ENCODE peak calls at places on chromosome 10, in nine cellular contexts. U is fibroblast of the aortic adventitia; A is endothelial cell of umbilical vein; B is HFF-Myc; Y is Caco-2; F is Jurkat, Clone E6-1; V is HCT116; E is mesendoderm; O is foreskin fibroblast. J is an unnamed sample.

GRCh38 chr10:44988957-44989620 is 10.5 kb upstream of the DEPP1 start:
- DNase-seq in U (no peak), A (no peak), B (no peak), Y (peak), F (no peak), V (no peak), E (no peak), O (no peak), J (no peak)

GRCh38 chr10:91124016-91124415 is 96.4 kb upstream of the PCGF5 start:
- DNase-seq in U (no peak), A (no peak), B (no peak), Y (no peak), F (no peak), V (no peak), E (no peak), O (no peak), J (no peak)

GRCh38 chr10:73597346-73597745 is 6.2 kb upstream of the USP54 start:
- DNase-seq in U (no peak), A (no peak), B (no peak), Y (no peak), F (no peak), V (no peak), E (no peak), O (peak), J (no peak)

GRCh38 chr10:80104066-80104926 is 25.8 kb downstream of the TMEM254 start:
- DNase-seq in U (peak), A (peak), B (peak), Y (no peak), F (peak), V (no peak), E (peak), O (peak), J (no peak)

GRCh38 chr10:29734980-29735627 is 100.3 kb upstream of the SVIL start:
- DNase-seq in U (peak), A (peak), B (no peak), Y (peak), F (peak), V (no peak), E (peak), O (no peak), J (peak)

GRCh38 chr10:76001019-76001418 is 569.6 kb downstream of the LRMDA start:
- DNase-seq in U (no peak), A (no peak), B (no peak), Y (no peak), F (no peak), V (no peak), E (peak), O (no peak), J (no peak)

GRCh38 chr10:22611425-22612111 is 102.8 kb downstream of the PIP4K2A start:
- DNase-seq in U (no peak), A (no peak), B (no peak), Y (no peak), F (peak), V (no peak), E (no peak), O (no peak), J (peak)

GRCh38 chr10:133158756-133159610 is 1.0 kb upstream of the KNDC1 start:
- DNase-seq in U (no peak), A (no peak), B (no peak), Y (peak), F (no peak), V (no peak), E (peak), O (no peak), J (no peak)

GRCh38 chr10:102841827-102842345 is 4.7 kb upstream of the CYP17A1 start:
- DNase-seq in U (no peak), A (no peak), B (no peak), Y (no peak), F (no peak), V (no peak), E (no peak), O (no peak), J (no peak)

GRCh38 chr10:117346574-117346973 is 28.7 kb downstream of the PDZD8 start:
- DNase-seq in U (no peak), A (no peak), B (no peak), Y (no peak), F (no peak), V (no peak), E (peak), O (no peak), J (no peak)

GRCh38 chr10:132393695-132394181 is 3.3 kb upstream of the PWWP2B start:
- DNase-seq in U (no peak), A (no peak), B (no peak), Y (no peak), F (no peak), V (no peak), E (no peak), O (no peak), J (no peak)

GRCh38 chr10:79070091-79070610 is 1.4 kb downstream of the ZMIZ1 start:
- DNase-seq in U (peak), A (no peak), B (no peak), Y (no peak), F (no peak), V (no peak), E (peak), O (no peak), J (no peak)

GRCh38 chr10:30028006-30028441 is 31.4 kb downstream of the JCAD start:
- DNase-seq in U (peak), A (peak), B (no peak), Y (no peak), F (peak), V (no peak), E (no peak), O (no peak), J (peak)

GRCh38 chr10:35184527-35185171 is 58.0 kb downstream of the CREM start:
- DNase-seq in U (no peak), A (peak), B (no peak), Y (no peak), F (no peak), V (no peak), E (no peak), O (no peak), J (no peak)
- H3K4me3 ChIP-seq in U (no peak), A (no peak), B (no peak), Y (no peak), F (no peak), V (no peak), E (no peak), O (no peak), J (no peak)

DNA sequence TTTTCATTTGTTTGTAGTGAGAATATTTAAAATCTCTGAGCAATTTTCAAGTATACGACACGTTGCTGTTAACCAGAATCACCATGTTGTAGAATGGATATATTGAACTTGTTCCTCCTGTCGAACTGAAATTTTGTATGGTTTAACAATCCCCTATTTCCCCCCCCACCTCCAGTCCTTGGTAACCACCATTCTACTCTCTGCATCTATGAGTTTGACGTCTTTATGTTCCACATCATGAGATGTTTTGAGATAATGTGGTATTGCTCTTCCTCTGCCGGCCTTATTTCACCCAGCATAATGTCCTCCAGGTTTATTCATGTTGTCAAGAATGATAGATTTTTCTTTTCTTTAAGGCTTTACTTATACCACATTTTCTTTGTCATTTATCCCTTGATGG is 17.4 kb upstream of the PRKCQ start:
- DNase-seq in U (no peak), A (no peak), B (no peak), Y (no peak), F (no peak), V (no peak), E (no peak), O (no peak), J (no peak)
- H3K4me3 ChIP-seq in U (no peak), A (no peak), B (no peak), Y (no peak), F (no peak), V (no peak), E (no peak), O (no peak), J (no peak)

GRCh38 chr10:110078317-110078716 is 70.5 kb downstream of the ADD3 start:
- DNase-seq in U (peak), A (no peak), B (no peak), Y (no peak), F (no peak), V (no peak), E (no peak), O (no peak), J (no peak)
- H3K4me3 ChIP-seq in U (peak), A (no peak), B (no peak), Y (no peak), F (no peak), V (no peak), E (no peak), O (no peak), J (no peak)

GRCh38 chr10:3091346-3091787 is 24.0 kb downstream of the PFKP start:
- DNase-seq in U (peak), A (peak), B (no peak), Y (peak), F (no peak), V (peak), E (no peak), O (peak), J (no peak)
- H3K4me3 ChIP-seq in U (peak), A (no peak), B (no peak), Y (no peak), F (no peak), V (peak), E (no peak), O (no peak), J (no peak)

DNA sequence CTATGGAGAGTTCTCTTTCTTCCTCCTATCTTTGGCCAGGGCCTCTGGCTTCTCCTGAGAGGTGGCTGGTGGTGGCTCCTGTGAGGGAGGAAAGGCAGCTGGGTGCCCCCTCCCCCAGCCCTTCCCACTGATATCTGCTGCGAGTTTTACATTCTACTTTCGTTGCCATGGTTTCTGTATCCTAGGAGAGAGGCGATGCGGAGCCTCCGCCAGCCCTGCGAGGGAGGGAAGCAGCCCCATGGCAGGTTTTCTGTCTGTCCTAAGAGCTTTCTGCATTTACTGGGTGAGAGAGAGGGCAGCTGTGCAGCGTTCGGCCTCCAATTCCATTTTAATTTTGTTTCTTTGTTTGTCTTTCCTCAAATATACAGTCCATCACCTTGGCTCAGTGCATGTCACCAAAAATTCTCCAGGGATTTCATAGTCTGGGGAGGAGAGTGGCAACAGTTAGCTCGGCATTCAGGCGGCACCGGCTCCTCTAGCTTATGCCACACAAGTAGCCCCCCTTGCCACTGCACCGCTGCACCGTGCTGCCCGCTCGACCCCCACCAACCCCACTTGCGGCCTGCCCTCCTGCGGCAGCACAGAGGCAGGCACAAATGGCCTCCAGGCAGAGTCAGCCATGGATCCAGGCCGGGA is 20.4 kb downstream of the DNAJB12 start:
- DNase-seq in U (no peak), A (peak), B (no peak), Y (no peak), F (peak), V (no peak), E (peak), O (no peak), J (peak)
- H3K4me3 ChIP-seq in U (no peak), A (no peak), B (no peak), Y (no peak), F (peak), V (no peak), E (no peak), O (no peak), J (no peak)

GRCh38 chr10:92238586-92239098 is 52.2 kb downstream of the CPEB3 start:
- DNase-seq in U (peak), A (no peak), B (no peak), Y (no peak), F (no peak), V (no peak), E (peak), O (peak), J (no peak)
- H3K4me3 ChIP-seq in U (peak), A (no peak), B (peak), Y (peak), F (no peak), V (no peak), E (no peak), O (peak), J (no peak)

DNA sequence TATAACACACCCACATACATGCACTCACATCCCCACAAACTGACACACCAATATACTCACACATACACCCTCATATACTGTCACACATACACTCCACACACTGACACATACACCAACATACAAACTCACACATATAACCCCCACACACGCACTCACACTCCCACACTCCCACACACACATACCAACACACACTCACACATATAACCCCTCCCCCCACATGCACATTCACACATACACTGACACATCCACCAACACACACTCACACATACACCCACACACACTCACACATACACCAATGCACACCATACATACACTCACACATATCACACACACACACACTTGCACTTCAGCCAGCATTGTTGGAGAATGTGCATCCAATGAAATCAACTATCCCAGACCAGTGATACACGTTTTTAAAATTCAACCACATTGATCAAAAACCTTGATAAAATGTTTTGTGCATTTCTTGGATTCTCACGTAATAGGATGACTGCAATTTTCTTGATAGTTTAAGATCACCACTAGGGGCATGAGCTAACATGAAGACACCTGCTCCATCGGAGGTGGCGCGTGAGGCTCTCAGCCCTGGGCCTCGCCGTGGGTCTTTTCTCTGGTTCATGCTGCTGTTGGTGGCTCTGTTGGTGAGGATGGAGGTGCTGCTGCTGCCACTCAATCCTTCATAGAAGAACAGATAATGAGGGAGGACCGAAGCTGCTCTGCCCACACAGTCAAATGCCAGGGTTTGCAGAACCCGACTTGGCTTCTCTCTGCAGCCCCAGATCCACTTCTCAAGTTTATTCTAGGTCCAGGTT is 32.1 kb upstream of the CHST15 start:
- DNase-seq in U (peak), A (peak), B (no peak), Y (no peak), F (peak), V (peak), E (peak), O (no peak), J (peak)
- H3K4me3 ChIP-seq in U (no peak), A (no peak), B (no peak), Y (no peak), F (no peak), V (no peak), E (no peak), O (no peak), J (no peak)

GRCh38 chr10:42637142-42637541 is 1.2 kb downstream of the ZNF33B start:
- DNase-seq in U (no peak), A (no peak), B (no peak), Y (no peak), F (no peak), V (no peak), E (peak), O (no peak), J (no peak)

GRCh38 chr10:42638053-42638820 is at the start of gene ZNF33B:
- DNase-seq in U (peak), A (peak), B (peak), Y (peak), F (peak), V (peak), E (peak), O (peak), J (peak)

GRCh38 chr10:42637648-42638052 is 720 bp downstream of the ZNF33B start:
- DNase-seq in U (no peak), A (no peak), B (no peak), Y (no peak), F (no peak), V (no peak), E (no peak), O (no peak), J (no peak)

GRCh38 chr10:42632557-42632956 is 5.8 kb downstream of the ZNF33B start:
- DNase-seq in U (no peak), A (no peak), B (no peak), Y (no peak), F (no peak), V (no peak), E (no peak), O (no peak), J (no peak)

DNA sequence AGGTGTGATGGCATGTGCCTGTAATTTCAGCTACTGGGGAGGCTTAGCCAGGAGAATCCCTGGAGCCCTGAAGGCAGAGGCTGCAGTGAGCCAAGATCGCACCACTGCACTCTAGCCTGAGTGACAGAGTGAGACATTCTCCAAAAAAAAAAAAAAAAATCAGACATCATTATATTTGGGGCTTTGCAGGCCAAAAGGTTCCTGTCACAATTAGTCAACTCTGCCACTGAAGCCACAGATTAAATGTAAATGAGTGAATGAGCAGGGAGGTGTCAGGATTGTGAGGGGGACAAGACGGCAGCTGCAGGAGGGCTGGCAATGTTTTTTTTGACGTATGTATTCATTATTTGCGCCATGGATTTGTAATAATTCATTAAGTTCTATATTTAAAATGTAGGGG is 3.3 kb downstream of the ZNF33B start:
- DNase-seq in U (no peak), A (no peak), B (no peak), Y (no peak), F (no peak), V (no peak), E (no peak), O (no peak), J (no peak)
- H3K4me3 ChIP-seq in U (no peak), A (no peak), B (no peak), Y (no peak), F (no peak), V (no peak), E (no peak), O (no peak), J (no peak)

DNA sequence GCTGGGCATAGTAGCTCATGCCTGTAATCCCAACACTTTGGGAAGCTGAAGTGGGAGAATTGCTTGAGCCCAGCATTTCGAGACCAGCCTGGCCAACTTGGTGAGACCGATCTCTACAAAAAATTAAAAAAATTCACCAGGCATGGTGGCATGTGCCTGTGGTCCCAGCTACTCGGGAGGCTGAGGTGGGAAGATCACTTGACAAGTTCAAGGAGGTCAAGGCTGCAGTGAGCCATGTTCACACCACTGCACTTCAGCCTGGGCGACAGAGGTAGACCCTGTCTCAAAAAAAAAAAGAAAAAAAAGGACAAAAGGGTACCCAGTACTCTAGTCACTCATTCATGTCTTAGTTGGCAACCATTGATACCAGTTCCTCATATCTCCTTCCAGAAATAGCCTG is 5.3 kb downstream of the ABCC2 start:
- DNase-seq in U (no peak), A (no peak), B (no peak), Y (no peak), F (no peak), V (no peak), E (no peak), O (no peak), J (no peak)
- H3K4me3 ChIP-seq in U (no peak), A (no peak), B (no peak), Y (no peak), F (no peak), V (no peak), E (no peak), O (no peak), J (no peak)

J was measured in DND-41.